ENCODE peak calls at places on chromosomes 1 and 21, in four cellular contexts. One of them, this sample, is unnamed.

GRCh38 chr1:228939001-228939691 is 203.9 kb downstream of the RHOU start:
- DNase-seq in H9: no peak
- DNase-seq in H1: no peak
- DNase-seq in IMR-90: no peak
- DNase-seq in this sample: no peak

GRCh38 chr1:35507947-35508346 is 49.3 kb downstream of the KIAA0319L start:
- DNase-seq in IMR-90: no peak
- DNase-seq in H9: no peak
- DNase-seq in H1: no peak
- DNase-seq in this sample: no peak

GRCh38 chr1:8822383-8823294 is 5.2 kb upstream of the RERE start:
- DNase-seq in H1: no peak
- DNase-seq in IMR-90: peak; percentile 89
- DNase-seq in H9: no peak
- DNase-seq in this sample: peak; percentile 49

GRCh38 chr1:10631121-10631810 is 156.5 kb downstream of the PEX14 start:
- DNase-seq in H9: no peak
- DNase-seq in H1: no peak
- DNase-seq in IMR-90: no peak
- DNase-seq in this sample: no peak

GRCh38 chr1:26772687-26773086 is 15.1 kb upstream of the PIGV start:
- DNase-seq in H9: no peak
- DNase-seq in IMR-90: peak; percentile 99
- DNase-seq in H1: no peak
- DNase-seq in this sample: peak; percentile 71

GRCh38 chr1:52947490-52947889 is 20.4 kb downstream of the SCP2 start:
- DNase-seq in IMR-90: no peak
- DNase-seq in H1: no peak
- DNase-seq in H9: no peak
- DNase-seq in this sample: no peak

GRCh38 chr1:92291372-92291999 is 7.3 kb downstream of the GLMN start:
- DNase-seq in H9: no peak
- DNase-seq in IMR-90: peak; percentile 77
- DNase-seq in H1: no peak
- DNase-seq in this sample: peak; percentile 67

GRCh38 chr1:158095737-158096335 is 84.9 kb upstream of the CD1D start:
- DNase-seq in H1: peak; percentile 50
- DNase-seq in IMR-90: peak; percentile 17
- DNase-seq in H9: peak; percentile 75
- DNase-seq in this sample: peak; percentile 84

GRCh38 chr1:223849352-223849751 is 3.6 kb upstream of the TP53BP2 start:
- DNase-seq in H1: no peak
- DNase-seq in H9: no peak
- DNase-seq in IMR-90: no peak
- DNase-seq in this sample: no peak

GRCh38 chr1:211925016-211925415 is 94.5 kb upstream of the LPGAT1 start:
- DNase-seq in H9: peak; percentile 67
- DNase-seq in H1: no peak
- DNase-seq in IMR-90: no peak
- DNase-seq in this sample: no peak

GRCh38 chr1:243396876-243397275 is 141.0 kb downstream of the SDCCAG8 start:
- DNase-seq in H9: no peak
- DNase-seq in H1: no peak
- DNase-seq in IMR-90: no peak
- DNase-seq in this sample: no peak

GRCh38 chr1:905811-906531 is 17.8 kb upstream of the SAMD11 start:
- DNase-seq in IMR-90: no peak
- DNase-seq in H1: no peak
- DNase-seq in H9: peak; percentile 24
- DNase-seq in this sample: no peak

GRCh38 chr1:41902125-41902524 is 16.6 kb downstream of the HIVEP3 start:
- DNase-seq in H9: no peak
- DNase-seq in IMR-90: peak; percentile 73
- DNase-seq in H1: peak; percentile 21
- DNase-seq in this sample: peak; percentile 98

GRCh38 chr1:8412183-8412831 is 94.4 kb downstream of the SLC45A1 start:
- DNase-seq in H1: no peak
- DNase-seq in IMR-90: peak; percentile 91
- DNase-seq in H9: no peak
- DNase-seq in this sample: no peak

GRCh38 chr1:110380667-110381283 is 10.1 kb downstream of the SLC16A4 start:
- DNase-seq in IMR-90: peak; percentile 94
- DNase-seq in H9: no peak
- DNase-seq in H1: no peak
- DNase-seq in this sample: no peak

GRCh38 chr1:19337289-19337688 is 25.2 kb downstream of the SLC66A1 start:
- DNase-seq in H1: no peak
- DNase-seq in IMR-90: peak; percentile 21
- DNase-seq in H9: no peak
- DNase-seq in this sample: no peak

GRCh38 chr1:8259498-8260290 is 58.2 kb upstream of the SLC45A1 start:
- DNase-seq in H1: no peak
- DNase-seq in IMR-90: peak; percentile 85
- DNase-seq in H9: no peak
- DNase-seq in this sample: peak; percentile 56

GRCh38 chr1:106727171-106727570 is 329.3 kb upstream of the PRMT6 start:
- DNase-seq in H1: no peak
- DNase-seq in IMR-90: no peak
- DNase-seq in H9: no peak
- DNase-seq in this sample: peak; percentile 41

GRCh38 chr1:226370144-226370923 is 37.6 kb downstream of the PARP1 start:
- DNase-seq in H1: no peak
- DNase-seq in IMR-90: no peak
- DNase-seq in H9: no peak
- DNase-seq in this sample: no peak

GRCh38 chr1:29719253-29719652 is 482.9 kb downstream of the PTPRU start:
- DNase-seq in IMR-90: peak; percentile 19
- DNase-seq in H1: no peak
- DNase-seq in H9: no peak
- DNase-seq in this sample: no peak

GRCh38 chr1:231867607-231868006 is 241.0 kb downstream of the DISC1 start:
- DNase-seq in H1: no peak
- DNase-seq in IMR-90: peak; percentile 49
- DNase-seq in H9: no peak
- DNase-seq in this sample: no peak

GRCh38 chr1:38941527-38942019 is at the start of gene RHBDL2:
- DNase-seq in H9: peak; percentile 29
- DNase-seq in IMR-90: peak; percentile 38
- DNase-seq in H1: no peak
- DNase-seq in this sample: no peak

GRCh38 chr1:84300501-84300900 is 1.0 kb upstream of the SAMD13 start:
- DNase-seq in H1: no peak
- DNase-seq in IMR-90: no peak
- DNase-seq in H9: no peak
- DNase-seq in this sample: no peak

GRCh38 chr1:18145851-18146618 is 38.4 kb downstream of the IGSF21 start:
- DNase-seq in H1: no peak
- DNase-seq in H9: no peak
- DNase-seq in IMR-90: no peak
- DNase-seq in this sample: no peak

GRCh38 chr1:202618387-202619022 is 91.7 kb downstream of the SYT2 start:
- DNase-seq in H1: no peak
- DNase-seq in H9: no peak
- DNase-seq in IMR-90: peak; percentile 68
- DNase-seq in this sample: peak; percentile 58

GRCh38 chr21:41213081-41213480 is 45.1 kb downstream of the BACE2 start:
- DNase-seq in H9: no peak
- DNase-seq in H1: no peak
- DNase-seq in IMR-90: no peak
- DNase-seq in this sample: no peak

GRCh38 chr21:42815217-42815616 is 64.1 kb downstream of the WDR4 start:
- DNase-seq in IMR-90: no peak
- DNase-seq in H1: no peak
- DNase-seq in H9: no peak
- DNase-seq in this sample: peak; percentile 76

GRCh38 chr1:87760100-87760499 is 431.4 kb downstream of the LMO4 start:
- DNase-seq in IMR-90: peak; percentile 60
- DNase-seq in H9: no peak
- DNase-seq in H1: no peak
- DNase-seq in this sample: no peak

GRCh38 chr1:196678510-196678884 is 26.7 kb downstream of the CFH start:
- DNase-seq in IMR-90: peak; percentile 81
- DNase-seq in H1: no peak
- DNase-seq in H9: no peak
- DNase-seq in this sample: peak; percentile 7

GRCh38 chr1:11434506-11434905 is 44.4 kb upstream of the DISP3 start:
- DNase-seq in H1: no peak
- DNase-seq in IMR-90: no peak
- DNase-seq in H9: no peak
- DNase-seq in this sample: no peak

GRCh38 chr1:152167835-152168534 is 9.0 kb upstream of the RPTN start:
- DNase-seq in IMR-90: peak; percentile 8
- DNase-seq in H1: no peak
- DNase-seq in H9: no peak
- DNase-seq in this sample: peak; percentile 63

DNA sequence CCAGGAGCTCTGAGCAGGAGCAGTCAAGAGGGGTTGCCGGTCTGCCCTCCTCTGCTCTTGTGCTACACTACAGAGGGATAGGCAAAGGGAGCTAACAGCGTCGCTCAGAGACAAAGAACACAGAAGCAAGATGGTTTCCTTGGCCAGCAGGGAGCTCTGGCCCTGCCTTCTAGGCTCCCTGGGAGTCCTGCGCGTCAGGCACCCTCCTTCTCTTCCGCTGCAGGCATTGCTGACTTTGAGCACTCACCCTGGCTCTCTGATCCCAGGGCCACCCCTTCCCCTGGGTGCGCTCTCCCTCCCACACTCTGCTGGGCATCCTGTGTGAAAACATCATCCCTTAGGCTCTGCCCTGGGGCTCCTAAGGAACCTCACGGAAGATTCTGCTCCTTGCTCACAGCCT is 489 bp downstream of the TNNI1 start:
- DNase-seq in IMR-90: no peak
- DNase-seq in H9: no peak
- DNase-seq in H1: no peak
- DNase-seq in this sample: no peak
- H4K8ac ChIP-seq in IMR-90: no peak overlapping the region
- H4K8ac ChIP-seq in H9: no peak overlapping the region
- H4K8ac ChIP-seq in H1: peak overlapping the region; percentile 53
- H4K8ac ChIP-seq in this sample: no peak overlapping the region

GRCh38 chr1:154182342-154183044 is 9.4 kb downstream of the TPM3 start:
- DNase-seq in H9: peak; percentile 71
- DNase-seq in IMR-90: peak; percentile 84
- DNase-seq in H1: peak; percentile 27
- DNase-seq in this sample: peak; percentile 76

GRCh38 chr1:154178856-154179811 is 12.8 kb downstream of the TPM3 start:
- DNase-seq in IMR-90: no peak
- DNase-seq in H1: no peak
- DNase-seq in H9: no peak
- DNase-seq in this sample: peak; percentile 33

GRCh38 chr1:154183045-154183968 is 8.6 kb downstream of the TPM3 start:
- DNase-seq in H1: peak; percentile 98
- DNase-seq in H9: peak; percentile 100
- DNase-seq in IMR-90: peak; percentile 94
- DNase-seq in this sample: peak; percentile 100

GRCh38 chr1:154179951-154180687 is 11.8 kb downstream of the TPM3 start:
- DNase-seq in H1: no peak
- DNase-seq in IMR-90: no peak
- DNase-seq in H9: no peak
- DNase-seq in this sample: peak; percentile 78

GRCh38 chr1:154181944-154182341 is 10.0 kb downstream of the TPM3 start:
- DNase-seq in H9: no peak
- DNase-seq in H1: no peak
- DNase-seq in IMR-90: no peak
- DNase-seq in this sample: no peak
- H3K4ac ChIP-seq in H9: no peak overlapping the region
- H3K4ac ChIP-seq in H1: no peak overlapping the region
- H3K4ac ChIP-seq in IMR-90: peak overlapping the region; percentile 94
- H3K4ac ChIP-seq in this sample: no peak overlapping the region

GRCh38 chr1:172668097-172668496 is 9.2 kb downstream of the FASLG start:
- DNase-seq in H1: no peak
- DNase-seq in IMR-90: no peak
- DNase-seq in H9: no peak
- DNase-seq in this sample: no peak

GRCh38 chr1:172662464-172663109 is 3.7 kb downstream of the FASLG start:
- DNase-seq in H9: no peak
- DNase-seq in IMR-90: peak; percentile 86
- DNase-seq in H1: no peak
- DNase-seq in this sample: no peak

GRCh38 chr1:172661107-172661506 is 2.2 kb downstream of the FASLG start:
- DNase-seq in H1: no peak
- DNase-seq in IMR-90: no peak
- DNase-seq in H9: no peak
- DNase-seq in this sample: no peak

GRCh38 chr1:172658871-172659453 is at the start of gene FASLG:
- DNase-seq in IMR-90: peak; percentile 14
- DNase-seq in H1: no peak
- DNase-seq in H9: no peak
- DNase-seq in this sample: no peak

DNA sequence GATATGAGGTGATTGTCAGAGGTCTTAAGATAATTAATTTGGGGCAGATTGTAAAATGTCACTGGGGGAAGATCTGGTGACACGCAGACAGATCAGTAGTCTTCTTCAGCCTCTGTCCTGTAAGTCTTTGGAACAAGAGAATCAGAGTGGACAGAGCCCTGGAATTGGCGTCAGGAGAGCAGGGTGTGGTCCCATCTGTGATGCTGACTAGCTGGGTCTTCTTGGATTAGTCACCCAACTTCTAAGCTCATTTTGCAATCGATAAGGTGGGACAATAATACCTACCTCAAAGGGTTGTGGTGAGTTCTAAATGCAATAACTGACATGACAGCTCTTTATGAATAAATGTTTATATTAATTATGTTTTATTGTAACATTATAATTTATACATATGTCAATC is 4.8 kb downstream of the FASLG start:
- DNase-seq in IMR-90: no peak
- DNase-seq in H9: no peak
- DNase-seq in H1: no peak
- DNase-seq in this sample: no peak
- H3K56ac ChIP-seq in IMR-90: no peak overlapping the region
- H3K56ac ChIP-seq in H9: no peak overlapping the region
- H3K56ac ChIP-seq in H1: no peak overlapping the region
- H3K56ac ChIP-seq in this sample: no peak overlapping the region

DNA sequence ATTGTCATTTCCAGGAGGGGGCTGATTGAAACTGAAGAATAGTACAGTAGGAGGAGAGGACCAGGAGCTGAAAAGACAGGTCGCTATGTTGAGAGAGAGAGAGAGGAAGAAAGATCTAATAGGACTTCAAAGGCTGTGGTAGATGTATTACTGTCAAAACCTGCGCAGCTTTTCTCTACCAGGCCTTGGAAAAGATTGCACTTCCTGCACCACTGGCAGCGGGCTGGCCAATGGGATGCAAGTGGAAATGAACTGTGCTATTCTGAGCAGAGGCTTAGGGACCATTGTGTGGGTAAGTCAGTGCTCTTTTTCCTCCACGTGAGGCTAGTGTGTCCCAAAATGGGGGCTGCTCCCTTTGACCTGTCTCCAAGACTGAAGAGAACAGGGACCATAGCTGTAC is 47.1 kb downstream of the MDM4 start:
- DNase-seq in H9: no peak
- DNase-seq in IMR-90: no peak
- DNase-seq in H1: no peak
- DNase-seq in this sample: no peak
- H4K8ac ChIP-seq in H9: no peak overlapping the region
- H4K8ac ChIP-seq in IMR-90: no peak overlapping the region
- H4K8ac ChIP-seq in H1: no peak overlapping the region
- H4K8ac ChIP-seq in this sample: no peak overlapping the region